ENCODE peak calls at places on chromosomes 13 and 19, in four cellular contexts. K is stomach, J is IMR-90, Y is endothelial cell of umbilical vein. S is an unnamed sample.

GRCh38 chr19:41253660-41254059 is 10.5 kb upstream of the HNRNPUL1 start:
- DNase-seq in K (no peak), Y (no peak), J (no peak), S (no peak)

GRCh38 chr13:45315520-45316167 is 25.3 kb downstream of the TPT1 start:
- DNase-seq in J (no peak), Y (no peak), K (no peak), S (no peak)

GRCh38 chr13:40064723-40065122 is 409.3 kb downstream of the COG6 start:
- DNase-seq in Y (peak; percentile 57), K (no peak), J (peak; percentile 1), S (no peak)

GRCh38 chr13:28316129-28316528 is 177.8 kb downstream of the PAN3 start:
- DNase-seq in K (no peak), J (no peak), Y (no peak), S (no peak)

GRCh38 chr13:46603165-46603603 is 50.2 kb downstream of the LRCH1 start:
- DNase-seq in K (no peak), J (no peak), Y (peak; percentile 23), S (peak; percentile 46)

GRCh38 chr13:39259371-39259770 is 221.1 kb downstream of the NHLRC3 start:
- DNase-seq in J (no peak), K (no peak), Y (no peak), S (no peak)

GRCh38 chr19:7069904-7070226 is 362 bp downstream of the ZNF557 start:
- DNase-seq in J (no peak), Y (no peak), K (no peak), S (no peak)

GRCh38 chr13:98719527-98720250 is 32.8 kb downstream of the SLC15A1 start:
- DNase-seq in J (no peak), K (no peak), Y (no peak), S (no peak)

GRCh38 chr19:7500811-7501450 is 12.1 kb upstream of the PEX11G start:
- DNase-seq in J (peak; percentile 46), K (peak; percentile 72), Y (peak; percentile 47), S (no peak)

GRCh38 chr19:1351324-1351947 is 32.3 kb upstream of the NDUFS7 start:
- DNase-seq in Y (no peak), J (no peak), K (no peak), S (no peak)

GRCh38 chr13:51585696-51586095 is 1.4 kb downstream of the WDFY2 start:
- DNase-seq in K (no peak), J (peak; percentile 62), Y (no peak), S (no peak)

GRCh38 chr13:99698010-99698815 is 196.9 kb downstream of the TM9SF2 start:
- DNase-seq in Y (no peak), K (no peak), J (no peak), S (no peak)

GRCh38 chr19:1020868-1021425 is at the start of gene TMEM259:
- DNase-seq in J (peak; percentile 96), K (peak; percentile 98), Y (peak; percentile 97), S (peak; percentile 99)

GRCh38 chr13:88376762-88377388 is 705.7 kb downstream of the SLITRK5 start:
- DNase-seq in K (no peak), J (no peak), Y (no peak), S (no peak)

GRCh38 chr13:49444517-49445395 is 682 bp downstream of the SETDB2 start:
- DNase-seq in J (peak; percentile 68), Y (no peak), K (no peak), S (no peak)

GRCh38 chr19:7605490-7606222 is 10.0 kb downstream of the CAMSAP3 start:
- DNase-seq in Y (peak; percentile 29), J (no peak), K (no peak), S (no peak)

GRCh38 chr13:37453246-37453645 is 145.3 kb downstream of the POSTN start:
- DNase-seq in K (no peak), Y (no peak), J (no peak), S (no peak)

GRCh38 chr19:23399443-23399842 is 4.2 kb upstream of the ZNF91 start:
- DNase-seq in J (no peak), K (no peak), Y (no peak), S (no peak)

GRCh38 chr13:24997367-24997967 is 98.5 kb upstream of the PABPC3 start:
- DNase-seq in J (peak; percentile 27), Y (peak; percentile 29), K (no peak), S (no peak)

GRCh38 chr13:45728759-45729158 is 26.6 kb downstream of the CBY2 start:
- DNase-seq in Y (no peak), K (no peak), J (no peak), S (no peak)

GRCh38 chr13:48849515-48849914 is 126.2 kb upstream of the FNDC3A start:
- DNase-seq in Y (no peak), J (no peak), K (no peak), S (no peak)

GRCh38 chr19:2016041-2016807 is 710 bp upstream of the BTBD2 start:
- DNase-seq in Y (peak; percentile 42), J (peak; percentile 81), K (peak; percentile 69), S (no peak)

GRCh38 chr13:24033527-24034302 is 126.8 kb upstream of the SPATA13 start:
- DNase-seq in J (peak; percentile 92), Y (no peak), K (no peak), S (no peak)

GRCh38 chr13:38993381-38993780 is 2.8 kb upstream of the STOML3 start:
- DNase-seq in J (no peak), K (no peak), Y (peak; percentile 12), S (no peak)

GRCh38 chr13:31742102-31742695 is 2.9 kb downstream of the RXFP2 start:
- DNase-seq in Y (peak; percentile 64), J (peak; percentile 69), K (peak; percentile 68), S (peak; percentile 38)

GRCh38 chr13:52713894-52714293 is 25.7 kb downstream of the CNMD start:
- DNase-seq in K (no peak), Y (no peak), J (no peak), S (peak; percentile 66)

GRCh38 chr13:98722958-98723357 is 29.5 kb downstream of the SLC15A1 start:
- DNase-seq in Y (no peak), J (no peak), K (no peak), S (no peak)

GRCh38 chr13:80082396-80083096 is 258.4 kb downstream of the SPRY2 start:
- DNase-seq in K (no peak), Y (peak; percentile 16), J (peak; percentile 74), S (no peak)

GRCh38 chr13:19845758-19846157 is 17.7 kb downstream of the ZMYM5 start:
- DNase-seq in Y (peak; percentile 62), J (peak; percentile 99), K (no peak), S (no peak)

GRCh38 chr13:46170687-46171086 is 11.3 kb downstream of the LCP1 start:
- DNase-seq in K (no peak), Y (no peak), J (no peak), S (no peak)

GRCh38 chr13:39379667-39380655 is 223.0 kb downstream of the LHFPL6 start:
- DNase-seq in K (no peak), J (peak; percentile 21), Y (no peak), S (no peak)

GRCh38 chr19:48969276-48970138 is 4.4 kb downstream of the FTL start:
- DNase-seq in J (no peak), K (no peak), Y (no peak), S (no peak)

GRCh38 chr13:33764716-33765115 is 53.2 kb upstream of the RFC3 start:
- DNase-seq in J (no peak), Y (no peak), K (no peak), S (no peak)

GRCh38 chr13:67186985-67187569 is 43.1 kb downstream of the PCDH9 start:
- DNase-seq in K (no peak), Y (no peak), J (no peak), S (no peak)

GRCh38 chr13:42561752-42562467 is 12.0 kb upstream of the TNFSF11 start:
- DNase-seq in Y (no peak), K (no peak), J (no peak), S (no peak)

GRCh38 chr13:49585220-49586157 is at the start of gene RCBTB1:
- DNase-seq in Y (peak; percentile 69), J (peak; percentile 45), K (peak; percentile 77), S (peak; percentile 68)

GRCh38 chr13:113393226-113393571 is 29.3 kb upstream of the GRTP1 start:
- DNase-seq in J (no peak), Y (no peak), K (no peak), S (no peak)

GRCh38 chr13:97953376-97953970 is at the start of gene IPO5:
- DNase-seq in K (no peak), J (peak; percentile 73), Y (no peak), S (no peak)

GRCh38 chr13:30581582-30581981 is 36.1 kb upstream of the USPL1 start:
- DNase-seq in Y (peak; percentile 32), K (no peak), J (peak; percentile 36), S (no peak)

DNA sequence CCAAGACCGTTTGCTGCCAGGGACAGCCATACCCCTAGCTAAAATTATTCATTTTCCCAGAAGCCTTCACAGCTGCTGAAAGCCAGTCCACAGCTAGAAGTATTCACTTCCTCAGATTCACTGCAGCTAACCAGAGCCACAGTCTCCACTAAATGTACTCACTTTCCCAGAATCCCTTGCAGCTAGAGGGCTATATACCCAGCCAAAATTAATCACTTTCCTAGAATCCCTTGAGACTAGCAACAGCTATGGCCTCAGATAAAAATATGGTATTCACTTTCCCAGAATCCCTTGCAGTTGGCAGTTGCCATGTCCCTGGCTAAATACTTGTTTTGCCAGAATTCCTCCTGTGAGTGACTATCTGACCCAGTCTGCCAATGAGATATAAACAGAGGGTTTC is 13.8 kb upstream of the MEIS3 start:
- DNase-seq in K (no peak), Y (no peak), J (no peak), S (no peak)
- H3K27me3 ChIP-seq in K (peaks cover 99% of the 10 kb centered on the region), Y (peaks cover 6% of the 10 kb centered on the region), J (peaks cover 3% of the 10 kb centered on the region), S (peaks cover 64% of the 10 kb centered on the region)

GRCh38 chr19:11849264-11849615 is 714 bp downstream of the ZNF439 start:
- DNase-seq in K (no peak), Y (no peak), J (no peak), S (no peak)

GRCh38 chr19:11853358-11853757 is 4.8 kb downstream of the ZNF439 start:
- DNase-seq in K (no peak), J (no peak), Y (no peak), S (no peak)

GRCh38 chr19:11843741-11844140 is 4.8 kb upstream of the ZNF439 start:
- DNase-seq in K (no peak), J (no peak), Y (no peak), S (no peak)

GRCh38 chr19:11848200-11848593 is 329 bp upstream of the ZNF439 start:
- DNase-seq in J (no peak), K (no peak), Y (no peak), S (no peak)

GRCh38 chr19:11848594-11849263 is at the start of gene ZNF439:
- DNase-seq in J (peak; percentile 71), Y (peak; percentile 7), K (peak; percentile 91), S (peak; percentile 94)
- TF ChIP-seq POLR2A in J (no peak), Y (no peak), K (no peak), S (no peak)

GRCh38 chr13:77338329-77338728 is 11.4 kb upstream of the MYCBP2 start:
- DNase-seq in K (no peak), J (no peak), Y (no peak), S (no peak)
- H3K4me1 ChIP-seq in K (no peaks in the 10 kb centered on the region), J (no peaks in the 10 kb centered on the region), Y (no peaks in the 10 kb centered on the region), S (no peaks in the 10 kb centered on the region)

GRCh38 chr19:43776285-43776684 is 4.5 kb downstream of the KCNN4 start:
- DNase-seq in Y (no peak), J (no peak), K (no peak), S (no peak)
- H3K27me3 ChIP-seq in Y (peaks cover 3% of the 10 kb centered on the region), J (peaks cover 11% of the 10 kb centered on the region), K (peaks cover 30% of the 10 kb centered on the region), S (no peaks in the 10 kb centered on the region)

GRCh38 chr19:50638576-50638975 is 1.1 kb downstream of the SYT3 start:
- DNase-seq in K (no peak), J (no peak), Y (no peak), S (no peak)
- TF ChIP-seq POLR2A in K (no peak), J (no peak), Y (no peak), S (no peak)

GRCh38 chr19:31656507-31656906 is 307.3 kb upstream of the TSHZ3 start:
- DNase-seq in K (no peak), J (no peak), Y (no peak), S (no peak)
- H3K4me1 ChIP-seq in K (no peaks in the 10 kb centered on the region), J (no peaks in the 10 kb centered on the region), Y (no peaks in the 10 kb centered on the region), S (no peaks in the 10 kb centered on the region)